ENCODE peak calls at places on chromosomes 1 and 21, in seven cellular contexts. One of them, this sample, is unnamed. For H3K4me1, the result is how much of the 10 kb centered on the place peaks cover.

GRCh38 chr1:11550664-11551283 is 71.8 kb downstream of the DISP3 start:
- DNase-seq in sigmoid colon: no peak
- DNase-seq in prostate gland: peak
- DNase-seq in body of pancreas: peak
- DNase-seq in stomach: peak
- DNase-seq in cardiac muscle cell: peak
- DNase-seq in thoracic aorta: no peak
- DNase-seq in this sample: peak

GRCh38 chr1:204335533-204335932 is 24.2 kb downstream of the PLEKHA6 start:
- DNase-seq in stomach: no peak
- DNase-seq in prostate gland: no peak
- DNase-seq in body of pancreas: no peak
- DNase-seq in thoracic aorta: no peak
- DNase-seq in cardiac muscle cell: no peak
- DNase-seq in sigmoid colon: no peak
- DNase-seq in this sample: no peak

GRCh38 chr1:234778215-234779159 is 168.5 kb upstream of the IRF2BP2 start:
- DNase-seq in thoracic aorta: no peak
- DNase-seq in prostate gland: no peak
- DNase-seq in body of pancreas: no peak
- DNase-seq in sigmoid colon: peak
- DNase-seq in cardiac muscle cell: no peak
- DNase-seq in stomach: no peak
- DNase-seq in this sample: no peak

GRCh38 chr1:73366734-73367413 is 831.1 kb downstream of the LRRIQ3 start:
- DNase-seq in cardiac muscle cell: no peak
- DNase-seq in body of pancreas: no peak
- DNase-seq in prostate gland: no peak
- DNase-seq in stomach: no peak
- DNase-seq in thoracic aorta: no peak
- DNase-seq in sigmoid colon: no peak
- DNase-seq in this sample: no peak

GRCh38 chr21:14273736-14274538 is 58.0 kb downstream of the RBM11 start:
- DNase-seq in body of pancreas: peak
- DNase-seq in thoracic aorta: no peak
- DNase-seq in cardiac muscle cell: no peak
- DNase-seq in prostate gland: peak
- DNase-seq in sigmoid colon: no peak
- DNase-seq in stomach: peak
- DNase-seq in this sample: peak

GRCh38 chr1:23101101-23101827 is 67.4 kb downstream of the LUZP1 start:
- DNase-seq in body of pancreas: no peak
- DNase-seq in thoracic aorta: no peak
- DNase-seq in sigmoid colon: no peak
- DNase-seq in prostate gland: no peak
- DNase-seq in cardiac muscle cell: no peak
- DNase-seq in stomach: no peak
- DNase-seq in this sample: no peak

GRCh38 chr1:207304710-207305151 is 16.7 kb upstream of the CD55 start:
- DNase-seq in sigmoid colon: no peak
- DNase-seq in cardiac muscle cell: no peak
- DNase-seq in body of pancreas: no peak
- DNase-seq in thoracic aorta: no peak
- DNase-seq in stomach: no peak
- DNase-seq in prostate gland: no peak
- DNase-seq in this sample: no peak

GRCh38 chr1:28157901-28158300 is 18.6 kb downstream of the PTAFR start:
- DNase-seq in stomach: no peak
- DNase-seq in sigmoid colon: no peak
- DNase-seq in cardiac muscle cell: no peak
- DNase-seq in thoracic aorta: no peak
- DNase-seq in prostate gland: no peak
- DNase-seq in body of pancreas: no peak
- DNase-seq in this sample: no peak

GRCh38 chr1:78043436-78043835 is 2.3 kb upstream of the GIPC2 start:
- DNase-seq in thoracic aorta: no peak
- DNase-seq in prostate gland: no peak
- DNase-seq in body of pancreas: peak
- DNase-seq in sigmoid colon: no peak
- DNase-seq in stomach: no peak
- DNase-seq in cardiac muscle cell: no peak
- DNase-seq in this sample: no peak

GRCh38 chr1:108009603-108010195 is 44.7 kb upstream of the VAV3 start:
- DNase-seq in sigmoid colon: no peak
- DNase-seq in cardiac muscle cell: no peak
- DNase-seq in body of pancreas: no peak
- DNase-seq in thoracic aorta: no peak
- DNase-seq in stomach: no peak
- DNase-seq in prostate gland: no peak
- DNase-seq in this sample: no peak

GRCh38 chr1:66415830-66416229 is 118.1 kb upstream of the SGIP1 start:
- DNase-seq in cardiac muscle cell: no peak
- DNase-seq in sigmoid colon: no peak
- DNase-seq in thoracic aorta: no peak
- DNase-seq in stomach: no peak
- DNase-seq in body of pancreas: no peak
- DNase-seq in prostate gland: no peak
- DNase-seq in this sample: no peak

GRCh38 chr21:34812510-34813265 is 143.9 kb downstream of the CLIC6 start:
- DNase-seq in sigmoid colon: no peak
- DNase-seq in body of pancreas: no peak
- DNase-seq in cardiac muscle cell: no peak
- DNase-seq in stomach: no peak
- DNase-seq in prostate gland: no peak
- DNase-seq in thoracic aorta: no peak
- DNase-seq in this sample: no peak

GRCh38 chr1:12184008-12184681 is 17.4 kb downstream of the TNFRSF1B start:
- DNase-seq in cardiac muscle cell: peak
- DNase-seq in prostate gland: peak
- DNase-seq in body of pancreas: peak
- DNase-seq in sigmoid colon: peak
- DNase-seq in thoracic aorta: peak
- DNase-seq in stomach: peak
- DNase-seq in this sample: peak

GRCh38 chr1:12001249-12001917 is 17.9 kb upstream of the MIIP start:
- DNase-seq in stomach: no peak
- DNase-seq in body of pancreas: no peak
- DNase-seq in cardiac muscle cell: peak
- DNase-seq in thoracic aorta: no peak
- DNase-seq in prostate gland: no peak
- DNase-seq in sigmoid colon: no peak
- DNase-seq in this sample: peak

GRCh38 chr1:233599542-233600073 is 14.3 kb upstream of the KCNK1 start:
- DNase-seq in cardiac muscle cell: no peak
- DNase-seq in thoracic aorta: no peak
- DNase-seq in stomach: no peak
- DNase-seq in sigmoid colon: no peak
- DNase-seq in prostate gland: no peak
- DNase-seq in body of pancreas: no peak
- DNase-seq in this sample: no peak

GRCh38 chr1:240464099-240464498 is 147.9 kb downstream of the GREM2 start:
- DNase-seq in stomach: no peak
- DNase-seq in body of pancreas: no peak
- DNase-seq in cardiac muscle cell: no peak
- DNase-seq in sigmoid colon: no peak
- DNase-seq in thoracic aorta: no peak
- DNase-seq in prostate gland: no peak
- DNase-seq in this sample: no peak

GRCh38 chr1:240466509-240466908 is 145.4 kb downstream of the GREM2 start:
- DNase-seq in body of pancreas: no peak
- DNase-seq in thoracic aorta: no peak
- DNase-seq in sigmoid colon: no peak
- DNase-seq in stomach: no peak
- DNase-seq in cardiac muscle cell: no peak
- DNase-seq in prostate gland: no peak
- DNase-seq in this sample: no peak

GRCh38 chr1:240467895-240468294 is 144.1 kb downstream of the GREM2 start:
- DNase-seq in sigmoid colon: no peak
- DNase-seq in cardiac muscle cell: no peak
- DNase-seq in stomach: no peak
- DNase-seq in prostate gland: no peak
- DNase-seq in body of pancreas: no peak
- DNase-seq in thoracic aorta: no peak
- DNase-seq in this sample: no peak

GRCh38 chr1:240462766-240463410 is 149.1 kb downstream of the GREM2 start:
- DNase-seq in cardiac muscle cell: no peak
- DNase-seq in body of pancreas: no peak
- DNase-seq in prostate gland: no peak
- DNase-seq in thoracic aorta: no peak
- DNase-seq in sigmoid colon: no peak
- DNase-seq in stomach: no peak
- DNase-seq in this sample: no peak

DNA sequence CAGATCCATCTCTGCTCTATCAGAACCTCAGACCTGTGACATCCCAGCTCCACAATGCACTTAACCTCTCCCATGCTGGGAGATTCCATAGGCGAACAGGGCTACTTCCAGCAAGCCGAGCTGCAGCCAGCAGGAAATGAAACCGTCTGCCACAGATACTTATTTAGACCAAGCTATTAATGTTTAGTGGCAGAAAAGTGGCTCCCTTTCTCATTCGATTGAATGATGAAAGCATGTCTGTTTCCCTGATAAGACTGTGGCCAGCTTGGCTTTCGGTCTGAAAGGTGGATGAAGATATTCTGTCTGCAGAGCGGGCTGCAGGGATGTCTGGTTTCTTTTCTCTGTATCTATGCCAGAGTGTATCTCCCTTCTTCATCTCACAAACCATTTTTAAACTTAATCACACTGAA is 146.4 kb downstream of the GREM2 start:
- DNase-seq in body of pancreas: no peak
- DNase-seq in thoracic aorta: no peak
- DNase-seq in prostate gland: no peak
- DNase-seq in cardiac muscle cell: peak
- DNase-seq in sigmoid colon: no peak
- DNase-seq in stomach: no peak
- DNase-seq in this sample: no peak
- H3K4me3 ChIP-seq in body of pancreas: no peak
- H3K4me3 ChIP-seq in thoracic aorta: no peak
- H3K4me3 ChIP-seq in prostate gland: no peak
- H3K4me3 ChIP-seq in cardiac muscle cell: no peak
- H3K4me3 ChIP-seq in sigmoid colon: peak
- H3K4me3 ChIP-seq in stomach: no peak
- H3K4me3 ChIP-seq in this sample: no peak

GRCh38 chr1:4062041-4062440 is 162.0 kb upstream of the C1orf174 start:
- DNase-seq in cardiac muscle cell: no peak
- DNase-seq in body of pancreas: no peak
- DNase-seq in thoracic aorta: no peak
- DNase-seq in prostate gland: no peak
- DNase-seq in sigmoid colon: no peak
- DNase-seq in stomach: no peak
- DNase-seq in this sample: no peak

GRCh38 chr1:4063516-4063915 is 163.4 kb upstream of the C1orf174 start:
- DNase-seq in body of pancreas: no peak
- DNase-seq in prostate gland: no peak
- DNase-seq in thoracic aorta: no peak
- DNase-seq in sigmoid colon: peak
- DNase-seq in stomach: no peak
- DNase-seq in cardiac muscle cell: no peak
- DNase-seq in this sample: no peak

GRCh38 chr1:4062992-4063391 is 162.9 kb upstream of the C1orf174 start:
- DNase-seq in thoracic aorta: no peak
- DNase-seq in stomach: peak
- DNase-seq in body of pancreas: no peak
- DNase-seq in sigmoid colon: no peak
- DNase-seq in cardiac muscle cell: no peak
- DNase-seq in prostate gland: no peak
- DNase-seq in this sample: no peak

GRCh38 chr1:4062560-4062959 is 162.5 kb upstream of the C1orf174 start:
- DNase-seq in sigmoid colon: no peak
- DNase-seq in prostate gland: no peak
- DNase-seq in thoracic aorta: no peak
- DNase-seq in stomach: peak
- DNase-seq in body of pancreas: no peak
- DNase-seq in cardiac muscle cell: no peak
- DNase-seq in this sample: no peak

DNA sequence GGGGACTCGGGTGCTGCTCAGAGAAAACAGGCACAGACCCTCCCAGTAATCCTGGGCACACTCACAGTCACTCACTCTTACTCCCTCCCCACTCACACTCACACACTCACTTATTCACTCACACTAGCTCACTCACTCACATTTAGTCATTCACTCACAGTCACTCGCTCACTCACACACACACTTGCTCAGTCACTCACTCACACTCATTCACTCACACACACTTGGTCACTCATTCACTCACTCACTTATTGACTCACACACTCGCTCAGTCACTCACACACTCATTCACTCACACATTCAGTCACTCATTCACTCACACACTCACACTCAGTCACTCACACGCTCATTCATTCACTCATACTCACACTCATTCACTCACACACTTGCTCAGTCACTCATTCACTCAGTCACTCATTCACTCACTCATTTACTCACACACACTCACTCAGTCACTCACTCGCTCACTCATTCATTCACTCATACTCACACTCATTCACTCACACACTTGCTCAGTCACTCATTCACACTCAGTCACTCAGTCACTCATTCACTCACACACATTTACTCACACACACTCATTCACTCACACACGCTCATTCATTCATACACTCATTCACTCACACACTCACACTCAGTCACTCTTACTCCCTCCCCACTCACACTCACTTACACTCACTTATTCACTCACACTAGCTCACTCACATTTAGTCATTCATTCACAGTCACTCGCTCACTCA is 164.2 kb upstream of the C1orf174 start:
- DNase-seq in thoracic aorta: no peak
- DNase-seq in prostate gland: no peak
- DNase-seq in sigmoid colon: no peak
- DNase-seq in cardiac muscle cell: no peak
- DNase-seq in stomach: no peak
- DNase-seq in body of pancreas: no peak
- DNase-seq in this sample: no peak
- TF ChIP-seq CTCF in thoracic aorta: no peak
- TF ChIP-seq CTCF in prostate gland: no peak
- TF ChIP-seq CTCF in sigmoid colon: no peak
- TF ChIP-seq CTCF in cardiac muscle cell: no peak
- TF ChIP-seq CTCF in stomach: no peak
- TF ChIP-seq CTCF in body of pancreas: no peak
- TF ChIP-seq CTCF in this sample: no peak

GRCh38 chr1:113809651-113810602 is 2.3 kb downstream of the RSBN1 start:
- DNase-seq in body of pancreas: no peak
- DNase-seq in cardiac muscle cell: no peak
- DNase-seq in thoracic aorta: no peak
- DNase-seq in stomach: no peak
- DNase-seq in sigmoid colon: no peak
- DNase-seq in prostate gland: no peak
- DNase-seq in this sample: no peak
- H3K4me1 ChIP-seq in body of pancreas: half or more
- H3K4me1 ChIP-seq in cardiac muscle cell: under half
- H3K4me1 ChIP-seq in thoracic aorta: under half
- H3K4me1 ChIP-seq in stomach: half or more
- H3K4me1 ChIP-seq in sigmoid colon: under half
- H3K4me1 ChIP-seq in prostate gland: under half
- H3K4me1 ChIP-seq in this sample: under half

DNA sequence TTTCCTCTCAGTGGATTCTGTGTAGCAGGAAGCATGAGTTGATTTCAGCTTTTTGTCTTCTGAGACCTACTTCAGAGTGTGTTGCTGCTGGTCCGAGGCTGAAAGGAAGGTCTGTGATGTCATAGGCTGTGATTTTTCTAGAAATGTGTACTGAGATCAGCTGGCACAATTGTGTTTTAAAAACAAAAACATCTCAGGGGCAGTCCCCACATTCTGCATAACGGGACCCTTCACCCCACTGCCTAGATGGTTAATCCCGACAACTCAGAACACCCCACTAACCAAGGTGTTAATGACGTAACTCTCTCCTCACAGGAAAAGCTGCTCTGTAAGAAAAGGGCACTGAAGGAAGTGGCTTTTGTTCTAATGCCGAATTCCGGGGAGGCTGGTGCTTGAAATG is 59.8 kb upstream of the PPP2R5A start:
- DNase-seq in cardiac muscle cell: no peak
- DNase-seq in body of pancreas: no peak
- DNase-seq in sigmoid colon: no peak
- DNase-seq in thoracic aorta: no peak
- DNase-seq in stomach: no peak
- DNase-seq in prostate gland: no peak
- DNase-seq in this sample: no peak
- H3K4me3 ChIP-seq in cardiac muscle cell: no peak
- H3K4me3 ChIP-seq in body of pancreas: no peak
- H3K4me3 ChIP-seq in sigmoid colon: no peak
- H3K4me3 ChIP-seq in thoracic aorta: no peak
- H3K4me3 ChIP-seq in stomach: no peak
- H3K4me3 ChIP-seq in prostate gland: no peak
- H3K4me3 ChIP-seq in this sample: no peak